ENCODE peak calls at places on chromosomes 16 and 17, in five cellular contexts. One of them, this sample, is unnamed.

GRCh38 chr17:80782536-80783427 is 208.9 kb upstream of the CHMP6 start:
- DNase-seq in Ammon's horn: no peak
- DNase-seq in posterior vena cava: peak
- DNase-seq in non-pigmented ciliary epithelial cell: no peak
- DNase-seq in lower lobe of right lung: no peak
- DNase-seq in this sample: no peak

GRCh38 chr17:10278218-10278617 is 79.8 kb upstream of the GAS7 start:
- DNase-seq in Ammon's horn: no peak
- DNase-seq in posterior vena cava: no peak
- DNase-seq in non-pigmented ciliary epithelial cell: no peak
- DNase-seq in lower lobe of right lung: no peak
- DNase-seq in this sample: no peak

GRCh38 chr17:352421-353212 is at the start of gene RPH3AL:
- DNase-seq in Ammon's horn: no peak
- DNase-seq in posterior vena cava: no peak
- DNase-seq in non-pigmented ciliary epithelial cell: no peak
- DNase-seq in lower lobe of right lung: peak
- DNase-seq in this sample: no peak

GRCh38 chr17:68646626-68647526 is 45.7 kb upstream of the FAM20A start:
- DNase-seq in Ammon's horn: no peak
- DNase-seq in posterior vena cava: no peak
- DNase-seq in non-pigmented ciliary epithelial cell: no peak
- DNase-seq in lower lobe of right lung: no peak
- DNase-seq in this sample: no peak

GRCh38 chr17:6528557-6528956 is 27.8 kb downstream of the PITPNM3 start:
- DNase-seq in Ammon's horn: no peak
- DNase-seq in posterior vena cava: no peak
- DNase-seq in non-pigmented ciliary epithelial cell: no peak
- DNase-seq in lower lobe of right lung: no peak
- DNase-seq in this sample: no peak

GRCh38 chr16:85029413-85029794 is 1.8 kb downstream of the KIAA0513 start:
- DNase-seq in Ammon's horn: no peak
- DNase-seq in posterior vena cava: peak
- DNase-seq in non-pigmented ciliary epithelial cell: no peak
- DNase-seq in lower lobe of right lung: no peak
- DNase-seq in this sample: no peak

GRCh38 chr16:71406316-71406715 is 35.5 kb downstream of the TLE7 start:
- DNase-seq in Ammon's horn: no peak
- DNase-seq in posterior vena cava: peak
- DNase-seq in non-pigmented ciliary epithelial cell: no peak
- DNase-seq in lower lobe of right lung: no peak
- DNase-seq in this sample: no peak

GRCh38 chr17:66667090-66667489 is 167.8 kb upstream of the CACNG5 start:
- DNase-seq in Ammon's horn: no peak
- DNase-seq in posterior vena cava: no peak
- DNase-seq in non-pigmented ciliary epithelial cell: no peak
- DNase-seq in lower lobe of right lung: no peak
- DNase-seq in this sample: no peak

GRCh38 chr16:720507-720989 is 398 bp upstream of the ANTKMT start:
- DNase-seq in Ammon's horn: peak
- DNase-seq in posterior vena cava: no peak
- DNase-seq in non-pigmented ciliary epithelial cell: no peak
- DNase-seq in lower lobe of right lung: no peak
- DNase-seq in this sample: no peak

GRCh38 chr17:57486978-57487377 is 230.7 kb downstream of the MSI2 start:
- DNase-seq in Ammon's horn: peak
- DNase-seq in posterior vena cava: peak
- DNase-seq in non-pigmented ciliary epithelial cell: no peak
- DNase-seq in lower lobe of right lung: no peak
- DNase-seq in this sample: no peak

GRCh38 chr17:30476726-30477082 is 504 bp upstream of the GOSR1 start:
- DNase-seq in Ammon's horn: peak
- DNase-seq in posterior vena cava: no peak
- DNase-seq in non-pigmented ciliary epithelial cell: no peak
- DNase-seq in lower lobe of right lung: no peak
- DNase-seq in this sample: no peak

GRCh38 chr16:609316-609715 is 19.4 kb downstream of the RAB40C start:
- DNase-seq in Ammon's horn: no peak
- DNase-seq in posterior vena cava: no peak
- DNase-seq in non-pigmented ciliary epithelial cell: no peak
- DNase-seq in lower lobe of right lung: no peak
- DNase-seq in this sample: peak

GRCh38 chr16:30382398-30383015 is at the start of gene SEPTIN1:
- DNase-seq in Ammon's horn: no peak
- DNase-seq in posterior vena cava: no peak
- DNase-seq in non-pigmented ciliary epithelial cell: no peak
- DNase-seq in lower lobe of right lung: no peak
- DNase-seq in this sample: peak

GRCh38 chr16:1923299-1924034 is 5.3 kb upstream of the HS3ST6 start:
- DNase-seq in Ammon's horn: no peak
- DNase-seq in posterior vena cava: no peak
- DNase-seq in non-pigmented ciliary epithelial cell: no peak
- DNase-seq in lower lobe of right lung: no peak
- DNase-seq in this sample: no peak

GRCh38 chr17:58200024-58200633 is 7.6 kb downstream of the EPX start:
- DNase-seq in Ammon's horn: peak
- DNase-seq in posterior vena cava: no peak
- DNase-seq in non-pigmented ciliary epithelial cell: no peak
- DNase-seq in lower lobe of right lung: peak
- DNase-seq in this sample: no peak

This sample was measured in Right ventricle myocardium inferior.